ENCODE peak calls at places on chromosome 3, in five cellular contexts. G, N, K, T and Q are unnamed samples.

GRCh38 chr3:14388200-14388599 is 14.2 kb upstream of the SLC6A6 start:
- DNase-seq in G (no peak), N (no peak), T (no peak), K (no peak), Q (no peak)

GRCh38 chr3:13570391-13571194 is 21.7 kb downstream of the FBLN2 start:
- DNase-seq in G (no peak), K (no peak), T (no peak), N (no peak), Q (no peak)

GRCh38 chr3:51340311-51340829 is 44.7 kb upstream of the MANF start:
- DNase-seq in N (no peak), G (no peak), T (peak; percentile 45), K (no peak), Q (no peak)

GRCh38 chr3:27556854-27557253 is 72.7 kb upstream of the SLC4A7 start:
- DNase-seq in N (no peak), G (no peak), T (no peak), K (no peak), Q (no peak)

GRCh38 chr3:33718595-33718907 is 497 bp upstream of the CLASP2 start:
- DNase-seq in T (no peak), G (no peak), K (no peak), N (no peak), Q (no peak)

GRCh38 chr3:76387000-76387399 is 601.7 kb upstream of the ZNF717 start:
- DNase-seq in T (no peak), K (no peak), N (no peak), G (no peak), Q (no peak)

GRCh38 chr3:15496341-15496664 is 25.2 kb downstream of the COLQ start:
- DNase-seq in K (no peak), T (no peak), G (no peak), N (no peak), Q (no peak)

GRCh38 chr3:120471643-120472042 is 20.9 kb upstream of the FSTL1 start:
- DNase-seq in G (no peak), K (no peak), N (no peak), T (no peak), Q (no peak)